ENCODE peak calls at places on chromosomes 3 and 15, in nine cellular contexts. A is psoas muscle, L is AG10803, Y is cardiac muscle cell, O is body of pancreas, S is heart left ventricle, D is HFF-Myc, T is cardiac fibroblast, C is transverse colon. B is an unnamed sample.

GRCh38 chr15:70269991-70270751 is 172.5 kb upstream of the TLE3 start:
- DNase-seq in A (peak; percentile 63), L (peak; percentile 34), Y (no peak), O (peak; percentile 36), S (no peak), D (no peak), T (peak; percentile 75), C (peak; percentile 19), B (no peak)

GRCh38 chr3:154095832-154096421 is 25.3 kb upstream of the ARHGEF26 start:
- DNase-seq in A (no peak), L (peak; percentile 38), Y (no peak), O (no peak), S (no peak), D (no peak), T (peak; percentile 70), C (no peak), B (no peak)

GRCh38 chr15:78368671-78369070 is 28.5 kb downstream of the CRABP1 start:
- DNase-seq in A (no peak), L (no peak), Y (peak; percentile 36), O (no peak), S (no peak), D (no peak), T (no peak), C (no peak), B (no peak)

GRCh38 chr3:148211725-148212124 is 486.0 kb upstream of the AGTR1 start:
- DNase-seq in A (no peak), L (peak; percentile 38), Y (no peak), O (no peak), S (no peak), D (no peak), T (peak; percentile 87), C (peak; percentile 26), B (peak; percentile 31)

GRCh38 chr3:15324335-15324734 is 8.1 kb downstream of the SH3BP5 start:
- DNase-seq in A (no peak), L (peak; percentile 45), Y (no peak), O (peak; percentile 78), S (no peak), D (no peak), T (no peak), C (no peak), B (no peak)

GRCh38 chr3:66376568-66376967 is 124.3 kb downstream of the LRIG1 start:
- DNase-seq in A (no peak), L (peak; percentile 45), Y (peak; percentile 46), O (peak; percentile 84), S (no peak), D (peak; percentile 52), T (peak; percentile 83), C (peak; percentile 75), B (no peak)

GRCh38 chr15:94412979-94413741 is 181.8 kb downstream of the MCTP2 start:
- DNase-seq in A (no peak), L (peak; percentile 16), Y (peak; percentile 58), O (no peak), S (no peak), D (no peak), T (peak; percentile 32), C (peak; percentile 67), B (peak; percentile 3)

GRCh38 chr3:187265461-187265955 is 26.0 kb downstream of the MASP1 start:
- DNase-seq in A (no peak), L (no peak), Y (peak; percentile 90), O (no peak), S (no peak), D (no peak), T (no peak), C (no peak), B (no peak)

GRCh38 chr3:52299815-52300611 is 12.4 kb downstream of the GLYCTK start:
- DNase-seq in A (no peak), L (no peak), Y (peak; percentile 85), O (peak; percentile 80), S (peak; percentile 67), D (no peak), T (peak; percentile 32), C (no peak), B (no peak)

GRCh38 chr3:189756651-189757078 is 125.5 kb downstream of the TP63 start:
- DNase-seq in A (no peak), L (no peak), Y (no peak), O (no peak), S (no peak), D (no peak), T (peak; percentile 3), C (no peak), B (peak; percentile 29)

GRCh38 chr15:61118885-61119284 is 110.2 kb downstream of the RORA start:
- DNase-seq in A (no peak), L (no peak), Y (no peak), O (no peak), S (no peak), D (no peak), T (no peak), C (no peak), B (no peak)

GRCh38 chr3:168991813-168992212 is 671.7 kb downstream of the MECOM start:
- DNase-seq in A (no peak), L (no peak), Y (no peak), O (no peak), S (no peak), D (no peak), T (peak; percentile 30), C (no peak), B (no peak)
- H3K4me3 ChIP-seq in A (no peak overlapping the region), L (no peak overlapping the region), Y (no peak overlapping the region), O (no peak overlapping the region), S (no peak overlapping the region), D (no peak overlapping the region), T (no peak overlapping the region), C (no peak overlapping the region), B (no peak overlapping the region)

GRCh38 chr15:32941823-32942222 is 224.0 kb downstream of the GREM1 start:
- DNase-seq in A (no peak), L (no peak), Y (peak; percentile 37), O (no peak), S (no peak), D (no peak), T (no peak), C (no peak), B (no peak)

GRCh38 chr15:32933241-32933640 is 215.4 kb downstream of the GREM1 start:
- DNase-seq in A (no peak), L (peak; percentile 45), Y (no peak), O (no peak), S (no peak), D (no peak), T (no peak), C (no peak), B (no peak)

GRCh38 chr15:32935139-32935538 is 217.3 kb downstream of the GREM1 start:
- DNase-seq in A (no peak), L (no peak), Y (no peak), O (no peak), S (no peak), D (no peak), T (no peak), C (no peak), B (no peak)

DNA sequence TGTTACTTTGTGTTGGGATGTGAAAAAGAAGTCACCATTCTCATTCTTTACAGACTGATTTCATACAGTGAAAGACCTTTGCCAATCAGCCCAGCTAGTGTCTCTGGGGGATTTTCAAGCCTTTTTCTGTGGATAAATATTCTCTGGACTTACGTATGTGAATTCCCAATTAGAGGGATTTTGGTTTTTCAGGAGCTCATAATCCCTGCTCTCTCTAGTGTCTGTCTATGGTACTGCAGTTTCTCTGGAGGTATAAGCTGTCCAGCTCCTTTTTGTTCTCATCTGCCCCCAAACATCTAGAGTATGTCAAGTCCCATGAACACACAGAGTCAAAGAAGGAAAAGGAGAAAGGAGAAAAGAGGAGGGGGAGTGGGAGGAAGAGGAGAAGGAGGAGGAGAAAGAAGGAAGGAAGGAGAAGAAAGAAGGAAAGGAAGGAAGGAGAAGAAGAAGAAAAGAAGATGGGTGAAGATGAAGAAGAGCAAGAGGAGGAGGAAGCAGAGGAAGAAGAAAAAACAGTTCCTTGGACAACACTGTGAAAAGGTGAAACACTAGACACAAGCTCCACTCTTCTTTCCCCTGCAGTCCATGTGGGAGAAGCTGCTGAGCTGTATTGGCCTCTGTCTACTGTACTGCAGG is 218.6 kb downstream of the GREM1 start:
- DNase-seq in A (no peak), L (peak; percentile 69), Y (no peak), O (no peak), S (no peak), D (no peak), T (peak; percentile 89), C (no peak), B (peak; percentile 7)
- TF ChIP-seq CTCF in A (no peak), L (peak; percentile 53), Y (peak; percentile 82), O (peak; percentile 50), S (peak; percentile 49), D (peak; percentile 57), T (peak; percentile 79), C (peak; percentile 48), B (peak; percentile 57)

GRCh38 chr3:71453319-71453718 is 130.2 kb downstream of the FOXP1 start:
- DNase-seq in A (no peak), L (no peak), Y (no peak), O (no peak), S (no peak), D (no peak), T (no peak), C (no peak), B (no peak)

GRCh38 chr3:71451812-71452211 is 131.7 kb downstream of the FOXP1 start:
- DNase-seq in A (no peak), L (no peak), Y (no peak), O (no peak), S (no peak), D (no peak), T (no peak), C (no peak), B (no peak)

GRCh38 chr3:71450162-71450561 is 133.4 kb downstream of the FOXP1 start:
- DNase-seq in A (no peak), L (no peak), Y (no peak), O (no peak), S (no peak), D (no peak), T (no peak), C (peak; percentile 47), B (no peak)

GRCh38 chr3:71453822-71454512 is 129.6 kb downstream of the FOXP1 start:
- DNase-seq in A (no peak), L (no peak), Y (no peak), O (no peak), S (no peak), D (no peak), T (no peak), C (no peak), B (no peak)

GRCh38 chr3:71450985-71451560 is 132.5 kb downstream of the FOXP1 start:
- DNase-seq in A (no peak), L (peak; percentile 13), Y (no peak), O (no peak), S (no peak), D (no peak), T (no peak), C (no peak), B (no peak)
- H3K4me3 ChIP-seq in A (no peak overlapping the region), L (no peak overlapping the region), Y (no peak overlapping the region), O (no peak overlapping the region), S (no peak overlapping the region), D (no peak overlapping the region), T (no peak overlapping the region), C (no peak overlapping the region), B (no peak overlapping the region)

DNA sequence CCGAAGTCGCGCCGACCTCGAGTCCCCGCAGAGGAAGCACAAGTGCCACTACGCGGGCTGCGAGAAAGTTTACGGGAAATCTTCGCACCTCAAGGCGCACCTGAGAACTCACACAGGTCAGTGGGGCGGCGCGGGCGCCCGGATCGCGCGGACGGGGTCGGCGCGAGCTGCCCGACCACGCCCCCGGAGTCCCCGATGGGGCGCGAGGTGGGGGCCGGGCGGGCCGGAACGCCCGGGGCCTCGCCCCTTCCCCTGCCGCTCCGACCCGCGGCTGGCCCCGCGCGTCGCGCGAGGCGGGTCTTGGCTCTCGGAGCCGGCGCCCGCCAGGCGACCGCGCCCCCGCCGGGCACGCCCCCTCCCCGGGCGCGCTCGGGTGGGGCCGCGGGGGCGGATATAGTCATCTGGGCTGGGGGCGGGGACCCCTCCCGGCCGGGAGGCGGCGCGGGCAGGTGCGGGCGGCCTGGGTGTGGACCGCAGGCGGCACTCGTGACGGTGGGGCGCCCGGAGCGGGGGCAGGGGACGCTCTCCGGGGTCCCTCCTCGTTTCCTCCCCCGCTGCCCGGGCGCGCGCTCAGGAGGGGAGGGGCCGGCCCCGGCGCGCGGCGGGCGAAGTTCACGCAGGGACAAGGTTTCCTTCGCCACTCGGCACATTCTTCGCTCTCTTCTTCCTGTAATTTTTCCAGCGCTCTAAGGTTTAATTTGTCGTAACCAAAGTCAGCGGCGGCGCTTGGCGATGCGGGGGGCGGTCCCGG is 1.2 kb downstream of the KLF13 start:
- DNase-seq in A (peak; percentile 81), L (peak; percentile 35), Y (peak; percentile 72), O (peak; percentile 74), S (peak; percentile 89), D (no peak), T (peak; percentile 45), C (peak; percentile 82), B (peak; percentile 72)
- TF ChIP-seq CTCF in A (peak; percentile 15), L (no peak), Y (no peak), O (peak; percentile 15), S (peak; percentile 14), D (no peak), T (no peak), C (peak; percentile 8), B (no peak)

B was measured in GM12865.